ENCODE peak calls at places on chromosomes 11 and 22, in four cellular contexts. F is H1, C is ovary, V is tibial nerve. R is an unnamed sample. For H3K4me1, the result is how much of the 10 kb centered on the place peaks cover.

GRCh38 chr11:11946878-11947277 is 61.5 kb downstream of the DKK3 start:
- DNase-seq in F (no peak), C (no peak), V (no peak), R (no peak)

GRCh38 chr11:26901162-26901561 is 92.8 kb upstream of the FIBIN start:
- DNase-seq in F (no peak), C (no peak), V (no peak), R (no peak)

GRCh38 chr11:83656931-83657330 is 370.8 kb upstream of the CCDC90B start:
- DNase-seq in F (no peak), C (no peak), V (no peak), R (no peak)

GRCh38 chr22:20424937-20425587 is 12.6 kb downstream of the SCARF2 start:
- DNase-seq in F (no peak), C (no peak), V (no peak), R (no peak)

GRCh38 chr22:29105468-29105867 is 32.6 kb downstream of the KREMEN1 start:
- DNase-seq in F (no peak), C (no peak), V (no peak), R (no peak)

GRCh38 chr11:58786693-58787092 is 55.0 kb upstream of the GLYAT start:
- DNase-seq in F (no peak), C (no peak), V (no peak), R (no peak)

GRCh38 chr11:102456381-102456780 is 3.8 kb upstream of the TMEM123 start:
- DNase-seq in F (no peak), C (no peak), V (no peak), R (no peak)

GRCh38 chr11:66720899-66721470 is 8.0 kb downstream of the SPTBN2 start:
- DNase-seq in F (no peak), C (no peak), V (no peak), R (no peak)

GRCh38 chr11:64059339-64060176 is 23.8 kb downstream of the FLRT1 start:
- DNase-seq in F (peak), C (no peak), V (no peak), R (no peak)

GRCh38 chr11:1305063-1305495 is 4.4 kb downstream of the TOLLIP start:
- DNase-seq in F (peak), C (no peak), V (no peak), R (peak)

GRCh38 chr11:121391914-121392313 is 60.2 kb upstream of the SORL1 start:
- DNase-seq in F (no peak), C (no peak), V (no peak), R (peak)

GRCh38 chr22:49473286-49473685 is 354.4 kb downstream of the BRD1 start:
- DNase-seq in F (no peak), C (no peak), V (no peak), R (no peak)

GRCh38 chr11:120306519-120307242 is 18.4 kb upstream of the TLCD5 start:
- DNase-seq in F (no peak), C (no peak), V (no peak), R (peak)

GRCh38 chr11:132648841-132649240 is 883.5 kb downstream of the OPCML start:
- DNase-seq in F (no peak), C (no peak), V (no peak), R (no peak)

GRCh38 chr11:1303196-1303821 is 6.1 kb downstream of the TOLLIP start:
- DNase-seq in F (peak), C (peak), V (no peak), R (peak)

GRCh38 chr11:63769044-63769718 is 606 bp upstream of the ZFTA start:
- DNase-seq in F (peak), C (peak), V (no peak), R (no peak)

GRCh38 chr11:3222003-3222855 is 3.6 kb upstream of the MRGPRG start:
- DNase-seq in F (no peak), C (peak), V (no peak), R (peak)

GRCh38 chr11:118415739-118416068 is 14.3 kb downstream of the ATP5MG start:
- DNase-seq in F (peak), C (no peak), V (no peak), R (peak)

GRCh38 chr11:120807414-120808150 is 216.3 kb upstream of the TBCEL start:
- DNase-seq in F (no peak), C (no peak), V (no peak), R (no peak)

GRCh38 chr11:117554601-117555333 is 227.1 kb downstream of the CEP164 start:
- DNase-seq in F (no peak), C (no peak), V (no peak), R (no peak)

GRCh38 chr11:87901366-87901765 is 273.9 kb downstream of the RAB38 start:
- DNase-seq in F (no peak), C (no peak), V (no peak), R (no peak)

GRCh38 chr11:46920709-46921108 is 2.4 kb upstream of the LRP4 start:
- DNase-seq in F (no peak), C (no peak), V (peak), R (no peak)

DNA sequence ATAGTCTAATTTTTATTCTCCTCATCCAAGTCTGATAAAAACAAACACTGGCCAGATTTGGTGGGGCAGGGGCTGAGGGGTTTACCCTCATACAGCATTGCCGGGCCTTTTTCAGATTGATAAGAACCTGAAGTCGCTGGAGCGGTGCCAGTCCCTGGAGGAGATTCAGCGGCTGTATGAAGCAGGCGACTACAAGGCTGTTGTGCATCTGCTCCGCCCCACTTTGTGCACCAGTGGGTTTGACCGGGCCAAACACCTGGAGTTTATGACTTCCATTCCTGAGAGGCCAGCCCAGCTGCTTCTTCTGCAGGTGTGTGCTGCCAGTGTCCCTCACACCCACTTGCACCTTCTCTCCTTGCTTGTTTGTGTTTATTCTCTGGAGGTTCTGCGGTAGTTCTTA is 55.8 kb downstream of the CABIN1 start:
- DNase-seq in F (no peak), C (no peak), V (no peak), R (peak)
- H3K4me1 ChIP-seq in F (under half), C (under half), V (under half), R (under half)

GRCh38 chr11:128501008-128501407 is 86.3 kb downstream of the ETS1 start:
- DNase-seq in F (no peak), C (no peak), V (no peak), R (no peak)

GRCh38 chr11:128503231-128503991 is 83.9 kb downstream of the ETS1 start:
- DNase-seq in F (no peak), C (no peak), V (no peak), R (no peak)

GRCh38 chr11:128502736-128503135 is 84.6 kb downstream of the ETS1 start:
- DNase-seq in F (no peak), C (no peak), V (no peak), R (no peak)

GRCh38 chr11:128500488-128500887 is 86.9 kb downstream of the ETS1 start:
- DNase-seq in F (no peak), C (no peak), V (no peak), R (no peak)

GRCh38 chr11:128501576-128502549 is 85.5 kb downstream of the ETS1 start:
- DNase-seq in F (no peak), C (no peak), V (no peak), R (no peak)
- TF ChIP-seq EP300 in F (no peak), C (no peak), V (no peak), R (no peak)

GRCh38 chr11:65262381-65262680 is 569 bp downstream of the POLA2 start:
- DNase-seq in F (peak), C (no peak), V (peak), R (peak)

GRCh38 chr11:65260302-65260701 is 1.5 kb upstream of the POLA2 start:
- DNase-seq in F (no peak), C (peak), V (no peak), R (no peak)

GRCh38 chr11:65262775-65263174 is 1.0 kb downstream of the POLA2 start:
- DNase-seq in F (no peak), C (no peak), V (no peak), R (no peak)

GRCh38 chr11:65260756-65261590 is 789 bp upstream of the POLA2 start:
- DNase-seq in F (no peak), C (peak), V (peak), R (no peak)

GRCh38 chr11:65261591-65262380 is at the start of gene POLA2:
- DNase-seq in F (peak), C (peak), V (peak), R (peak)
- TF ChIP-seq POLR2A in F (no peak), C (peak), V (peak), R (peak)

GRCh38 chr11:69293087-69293486 is 868 bp upstream of the MYEOV start:
- DNase-seq in F (no peak), C (no peak), V (no peak), R (no peak)

GRCh38 chr11:69291459-69292110 is 2.4 kb upstream of the MYEOV start:
- DNase-seq in F (no peak), C (no peak), V (no peak), R (no peak)

GRCh38 chr11:69290791-69291190 is 3.2 kb upstream of the MYEOV start:
- DNase-seq in F (no peak), C (no peak), V (no peak), R (no peak)

GRCh38 chr11:69293819-69294505 is at the start of gene MYEOV:
- DNase-seq in F (peak), C (no peak), V (no peak), R (peak)

GRCh38 chr11:69292221-69292648 is 1.7 kb upstream of the MYEOV start:
- DNase-seq in F (peak), C (no peak), V (no peak), R (no peak)
- H3K4me1 ChIP-seq in F (under half), C (under half), V (under half), R (half or more)